ENCODE peak calls at places on chromosomes 4 and X, in nine cellular contexts. Y is fibroblast of mammary gland; E is activated CD8-positive, alpha-beta T cell treated with anti-CD3 and anti-CD28 coated beads for 36 hours; L is AG04450; T is upper lobe of right lung; D is transverse colon; P is psoas muscle; R is body of pancreas; K is neural progenitor cell. V is an unnamed sample.
A peak's percentile ranks its signal among the peaks of the same experiment; 100 is the strongest.

GRCh38 chr4:88196523-88197185 is 38.2 kb upstream of the ABCG2 start:
- DNase-seq in Y (no peak), E (no peak), L (no peak), T (no peak), D (no peak), P (no peak), R (no peak), K (no peak), V (no peak)

GRCh38 chr4:83771113-83771705 is 235.3 kb downstream of the GPAT3 start:
- DNase-seq in Y (peak; percentile 54), E (peak; percentile 7), L (peak; percentile 15), T (no peak), D (peak; percentile 7), P (no peak), R (peak; percentile 33), K (peak; percentile 50), V (peak; percentile 18)

GRCh38 chr4:112523008-112523440 is 7.0 kb upstream of the NEUROG2 start:
- DNase-seq in Y (peak; percentile 43), E (peak; percentile 52), L (no peak), T (no peak), D (peak; percentile 31), P (no peak), R (peak; percentile 66), K (peak; percentile 85), V (peak; percentile 72)

GRCh38 chr4:121139533-121140222 is 24.4 kb downstream of the TNIP3 start:
- DNase-seq in Y (peak; percentile 55), E (peak; percentile 36), L (peak; percentile 44), T (no peak), D (no peak), P (no peak), R (no peak), K (no peak), V (peak; percentile 32)

GRCh38 chr4:95798727-95799126 is 41.2 kb upstream of the PDHA2 start:
- DNase-seq in Y (no peak), E (no peak), L (no peak), T (no peak), D (no peak), P (no peak), R (no peak), K (no peak), V (no peak)

GRCh38 chrX:39309721-39310152 is 508.5 kb downstream of the MID1IP1 start:
- DNase-seq in Y (no peak), E (peak; percentile 70), L (no peak), T (no peak), D (no peak), P (no peak), R (no peak), K (no peak), V (no peak)

GRCh38 chr4:41427306-41427882 is 110.6 kb upstream of the LIMCH1 start:
- DNase-seq in Y (no peak), E (no peak), L (no peak), T (no peak), D (no peak), P (no peak), R (no peak), K (no peak), V (no peak)

GRCh38 chrX:39773923-39774803 is 323.6 kb downstream of the BCOR start:
- DNase-seq in Y (no peak), E (peak; percentile 59), L (no peak), T (no peak), D (no peak), P (no peak), R (peak; percentile 26), K (no peak), V (no peak)

GRCh38 chr4:108920688-108921087 is 157.8 kb upstream of the ETNPPL start:
- DNase-seq in Y (no peak), E (no peak), L (no peak), T (no peak), D (no peak), P (no peak), R (no peak), K (no peak), V (no peak)

GRCh38 chrX:154036513-154036912 is 16.8 kb upstream of the IRAK1 start:
- DNase-seq in Y (no peak), E (peak; percentile 44), L (no peak), T (no peak), D (no peak), P (no peak), R (no peak), K (peak; percentile 17), V (no peak)

GRCh38 chr4:99389606-99390005 is 37.1 kb upstream of the ADH1C start:
- DNase-seq in Y (peak; percentile 76), E (no peak), L (peak; percentile 49), T (no peak), D (no peak), P (no peak), R (no peak), K (no peak), V (no peak)

GRCh38 chrX:39850630-39851152 is 247.1 kb downstream of the BCOR start:
- DNase-seq in Y (peak; percentile 62), E (peak; percentile 71), L (peak; percentile 11), T (no peak), D (no peak), P (no peak), R (no peak), K (no peak), V (no peak)

DNA sequence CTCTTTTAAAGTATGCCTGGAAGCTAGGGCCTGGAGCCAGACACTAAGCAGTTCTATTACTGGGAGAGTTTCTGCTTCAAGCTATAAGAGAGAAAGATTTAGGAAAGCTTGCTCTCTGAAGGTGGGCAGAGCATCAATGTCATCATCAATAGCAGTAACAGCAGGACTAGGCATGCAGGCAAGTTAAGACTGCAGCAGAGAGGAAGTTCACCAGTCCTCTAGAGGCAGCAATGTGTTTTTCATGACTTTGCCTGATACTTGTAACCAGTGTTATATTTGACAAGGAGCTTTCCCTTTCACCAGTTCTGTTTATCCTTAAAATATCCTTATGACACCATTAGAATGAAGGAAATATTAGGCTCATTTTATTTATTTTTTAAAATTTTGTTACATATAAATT is 237.9 kb downstream of the KCTD8 start:
- DNase-seq in Y (no peak), E (no peak), L (no peak), T (no peak), D (no peak), P (no peak), R (no peak), K (no peak), V (no peak)
- TF ChIP-seq CTCF in Y (no peak), E (no peak), L (no peak), T (no peak), D (no peak), P (no peak), R (no peak), K (peak; percentile 18), V (no peak)

GRCh38 chr4:164949448-164950118 is 27.9 kb downstream of the TRIM61 start:
- DNase-seq in Y (peak; percentile 50), E (no peak), L (no peak), T (no peak), D (no peak), P (no peak), R (no peak), K (peak; percentile 62), V (no peak)
- TF ChIP-seq CTCF in Y (peak; percentile 35), E (peak; percentile 14), L (no peak), T (no peak), D (no peak), P (no peak), R (no peak), K (peak; percentile 42), V (peak; percentile 36)

DNA sequence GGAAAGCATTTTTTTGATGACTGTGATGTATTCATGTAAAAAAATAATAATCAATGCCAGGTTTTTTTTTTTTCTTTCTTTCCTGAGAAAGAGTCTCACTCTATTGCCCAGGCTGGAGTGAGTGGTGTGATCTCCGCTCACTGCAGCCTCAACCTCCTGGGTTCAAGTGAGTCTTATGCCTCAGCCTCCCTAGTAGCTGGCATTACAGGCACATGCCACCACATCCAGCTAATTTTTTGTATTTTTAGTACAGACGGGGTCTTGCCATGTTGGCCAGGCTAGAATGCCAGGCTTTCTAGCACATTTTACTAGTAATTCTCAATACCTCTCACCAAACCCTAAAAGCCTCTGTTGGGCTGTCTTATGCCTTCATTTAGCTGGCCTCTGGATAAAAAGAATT is 25.7 kb downstream of the GPM6B start:
- DNase-seq in Y (no peak), E (no peak), L (no peak), T (no peak), D (no peak), P (no peak), R (no peak), K (no peak), V (no peak)
- TF ChIP-seq CTCF in Y (no peak), E (no peak), L (no peak), T (no peak), D (no peak), P (no peak), R (no peak), K (no peak), V (no peak)

GRCh38 chr4:110510955-110511544 is 35.1 kb downstream of the ENPEP start:
- DNase-seq in Y (peak; percentile 75), E (no peak), L (peak; percentile 26), T (no peak), D (no peak), P (no peak), R (no peak), K (peak; percentile 68), V (peak; percentile 38)

GRCh38 chr4:110515676-110516075 is 39.7 kb downstream of the ENPEP start:
- DNase-seq in Y (no peak), E (no peak), L (no peak), T (no peak), D (no peak), P (no peak), R (peak; percentile 27), K (no peak), V (no peak)

GRCh38 chr4:110512901-110513300 is 36.9 kb downstream of the ENPEP start:
- DNase-seq in Y (no peak), E (no peak), L (no peak), T (no peak), D (no peak), P (no peak), R (no peak), K (no peak), V (no peak)

GRCh38 chr4:110516106-110516922 is 40.4 kb downstream of the ENPEP start:
- DNase-seq in Y (peak; percentile 64), E (peak; percentile 78), L (no peak), T (peak; percentile 73), D (peak; percentile 88), P (peak; percentile 63), R (peak; percentile 87), K (peak; percentile 73), V (peak; percentile 19)

GRCh38 chr4:110514889-110515479 is 39.0 kb downstream of the ENPEP start:
- DNase-seq in Y (peak; percentile 47), E (no peak), L (no peak), T (no peak), D (no peak), P (no peak), R (no peak), K (peak; percentile 37), V (peak; percentile 17)
- TF ChIP-seq CTCF in Y (peak; percentile 66), E (peak; percentile 71), L (peak; percentile 68), T (peak; percentile 72), D (peak; percentile 63), P (peak; percentile 66), R (peak; percentile 71), K (peak; percentile 79), V (peak; percentile 54)

V was measured in GM13977.